ENCODE peak calls at places on chromosomes 11 and 22, in ten cellular contexts. J is EH; P is KBM-7; Q is stimulated activated CD4-positive, alpha-beta T cell treated with anti-CD3 and anti-CD28 coated beads, Interleukin-4, amount 100 ng/mL, for 4 hours; E is AG09319; F is activated naive CD4-positive, alpha-beta T cell treated with anti-CD3 and anti-CD28 coated beads for 36 hours; B is foreskin melanocyte; Z is NCI-H510A treated with DMSO at 0.1 percent for 48 hours; I is Panc1; U is upper lobe of left lung. H is an unnamed sample.

GRCh38 chr22:37529652-37530345 is 10.6 kb upstream of the CARD10 start:
- DNase-seq in Z (no peak), F (peak), U (no peak), J (no peak), E (no peak), I (no peak), B (no peak), P (peak), Q (no peak), H (peak)

GRCh38 chr11:118961591-118961990 is 5.5 kb downstream of the UPK2 start:
- DNase-seq in F (no peak), Q (no peak), U (peak), P (no peak), E (no peak), I (no peak), B (no peak), Z (no peak), J (no peak), H (no peak)

GRCh38 chr11:131136476-131136875 is 220.2 kb upstream of the SNX19 start:
- DNase-seq in U (no peak), Z (no peak), E (no peak), P (no peak), F (no peak), I (no peak), J (peak), Q (no peak), B (no peak), H (no peak)

GRCh38 chr22:17867160-17867785 is 93.0 kb upstream of the BID start:
- DNase-seq in Q (no peak), U (no peak), I (no peak), E (no peak), F (no peak), J (no peak), P (peak), Z (no peak), B (peak), H (peak)

GRCh38 chr22:50699754-50700386 is 27.2 kb downstream of the SHANK3 start:
- DNase-seq in F (no peak), Q (no peak), U (no peak), J (no peak), B (no peak), I (no peak), Z (no peak), P (no peak), E (no peak), H (no peak)

GRCh38 chr11:134637091-134638015 is 225.3 kb upstream of the B3GAT1 start:
- DNase-seq in E (no peak), Q (no peak), F (no peak), J (no peak), I (no peak), B (no peak), Z (no peak), U (no peak), P (no peak), H (no peak)

GRCh38 chr22:26484360-26484706 is 656 bp downstream of the SRRD start:
- DNase-seq in U (no peak), E (no peak), I (no peak), F (no peak), B (no peak), J (peak), Q (no peak), Z (no peak), P (no peak), H (no peak)

GRCh38 chr11:2869561-2870427 is 15.8 kb downstream of the CDKN1C start:
- DNase-seq in J (no peak), F (no peak), P (no peak), Z (no peak), B (no peak), I (no peak), U (peak), Q (no peak), E (no peak), H (no peak)

GRCh38 chr11:7677071-7677470 is 3.8 kb upstream of the CYB5R2 start:
- DNase-seq in Z (no peak), Q (no peak), F (peak), J (peak), E (no peak), B (peak), U (no peak), P (peak), I (no peak), H (no peak)

GRCh38 chr11:64739871-64740270 is 4.1 kb downstream of the RASGRP2 start:
- DNase-seq in J (no peak), P (no peak), I (no peak), F (no peak), E (no peak), U (no peak), B (no peak), Q (no peak), Z (no peak), H (no peak)

GRCh38 chr11:82718307-82718706 is 15.4 kb downstream of the FAM181B start:
- DNase-seq in J (peak), E (no peak), I (peak), P (peak), U (no peak), Z (peak), Q (no peak), B (peak), F (peak), H (peak)

GRCh38 chr11:118411523-118411922 is 10.1 kb downstream of the ATP5MG start:
- DNase-seq in I (no peak), P (no peak), E (no peak), F (no peak), B (no peak), Q (no peak), J (no peak), U (no peak), Z (no peak), H (no peak)

GRCh38 chr11:61418136-61418535 is 11.6 kb downstream of the CPSF7 start:
- DNase-seq in Z (no peak), P (no peak), J (no peak), F (no peak), Q (no peak), I (no peak), E (no peak), B (no peak), U (no peak), H (no peak)

GRCh38 chr11:86735462-86736302 is 63.3 kb upstream of the ME3 start:
- DNase-seq in P (no peak), B (no peak), E (no peak), U (no peak), J (peak), F (no peak), I (peak), Z (no peak), Q (no peak), H (no peak)

GRCh38 chr11:36098976-36099375 is 155.1 kb downstream of the LDLRAD3 start:
- DNase-seq in E (no peak), J (no peak), U (no peak), Z (no peak), P (no peak), F (no peak), B (no peak), Q (no peak), I (no peak), H (no peak)

GRCh38 chr22:37314315-37315046 is 32.2 kb downstream of the CYTH4 start:
- DNase-seq in I (no peak), B (no peak), F (peak), Z (no peak), P (peak), J (no peak), E (no peak), U (no peak), Q (no peak), H (no peak)

GRCh38 chr11:42315846-42316245 is 856.4 kb upstream of the LRRC4C start:
- DNase-seq in B (no peak), U (no peak), E (no peak), F (no peak), Z (no peak), I (no peak), Q (no peak), J (peak), P (no peak), H (no peak)

GRCh38 chr11:45754746-45755145 is 50.2 kb upstream of the SLC35C1 start:
- DNase-seq in P (no peak), Q (no peak), Z (no peak), E (no peak), I (no peak), J (no peak), B (no peak), F (no peak), U (no peak), H (no peak)

GRCh38 chr11:40421187-40421586 is 1038.3 kb downstream of the LRRC4C start:
- DNase-seq in Z (no peak), Q (no peak), E (no peak), P (no peak), J (no peak), F (no peak), I (no peak), B (no peak), U (no peak), H (no peak)

GRCh38 chr22:30435674-30436126 is 10.1 kb downstream of the MTFP1 start:
- DNase-seq in Q (peak), P (no peak), B (no peak), F (peak), I (no peak), J (no peak), E (no peak), Z (no peak), U (no peak), H (no peak)

GRCh38 chr11:59283825-59284772 is 71.4 kb upstream of the MPEG1 start:
- DNase-seq in F (peak), U (no peak), I (peak), B (peak), Z (peak), E (peak), P (peak), Q (peak), J (peak), H (peak)

GRCh38 chr22:38214248-38215056 is 12.7 kb downstream of the MAFF start:
- DNase-seq in I (no peak), E (no peak), Z (no peak), J (peak), P (no peak), F (peak), U (peak), Q (peak), B (no peak), H (no peak)

GRCh38 chr11:58900479-58901420 is 38.5 kb upstream of the GLYATL1 start:
- DNase-seq in B (peak), E (peak), Z (no peak), P (peak), U (peak), Q (peak), I (peak), F (peak), J (peak), H (no peak)

GRCh38 chr22:21946262-21946925 is 6.3 kb downstream of the PPM1F start:
- DNase-seq in J (no peak), P (no peak), U (no peak), Z (no peak), I (no peak), B (no peak), Q (no peak), F (no peak), E (no peak), H (no peak)

GRCh38 chr11:133840479-133840941 is 4.8 kb downstream of the SPATA19 start:
- DNase-seq in B (no peak), J (no peak), Q (no peak), P (no peak), F (no peak), U (no peak), I (no peak), Z (no peak), E (no peak), H (no peak)

GRCh38 chr22:28978863-28979799 is 82.5 kb downstream of the C22orf31 start:
- DNase-seq in F (no peak), I (no peak), E (no peak), U (no peak), J (no peak), Q (no peak), Z (no peak), P (no peak), B (no peak), H (no peak)

GRCh38 chr11:45227836-45228235 is 58.3 kb downstream of the SYT13 start:
- DNase-seq in Z (no peak), E (no peak), B (no peak), Q (no peak), J (no peak), P (no peak), I (no peak), U (peak), F (no peak), H (no peak)

GRCh38 chr11:92880391-92880790 is 89.1 kb upstream of the MTNR1B start:
- DNase-seq in Q (no peak), Z (no peak), E (no peak), P (no peak), U (no peak), F (no peak), J (peak), B (no peak), I (no peak), H (no peak)

H was measured in DMS153.